ENCODE peak calls at places on chromosome 1, in five cellular contexts. One of them, this sample, is unnamed.

GRCh38 chr1:214966366-214966765 is 116.2 kb upstream of the KCNK2 start:
- DNase-seq in iris pigment epithelial cell: peak
- DNase-seq in SW480: no peak
- DNase-seq in adipocyte: peak
- DNase-seq in GM12892: no peak
- DNase-seq in this sample: peak

GRCh38 chr1:227066999-227067398 is 126.9 kb downstream of the COQ8A start:
- DNase-seq in iris pigment epithelial cell: no peak
- DNase-seq in SW480: no peak
- DNase-seq in adipocyte: no peak
- DNase-seq in GM12892: no peak
- DNase-seq in this sample: no peak

GRCh38 chr1:53091841-53092645 is 30.0 kb downstream of the PODN start:
- DNase-seq in iris pigment epithelial cell: peak
- DNase-seq in SW480: no peak
- DNase-seq in adipocyte: no peak
- DNase-seq in GM12892: no peak
- DNase-seq in this sample: peak

GRCh38 chr1:63915121-63915520 is 141.3 kb downstream of the ROR1 start:
- DNase-seq in iris pigment epithelial cell: peak
- DNase-seq in SW480: peak
- DNase-seq in adipocyte: no peak
- DNase-seq in GM12892: no peak
- DNase-seq in this sample: no peak

GRCh38 chr1:112761714-112762480 is 46.8 kb upstream of the PPM1J start:
- DNase-seq in iris pigment epithelial cell: no peak
- DNase-seq in SW480: no peak
- DNase-seq in adipocyte: no peak
- DNase-seq in GM12892: no peak
- DNase-seq in this sample: no peak

GRCh38 chr1:160942926-160943325 is 11.7 kb downstream of the ITLN2 start:
- DNase-seq in iris pigment epithelial cell: no peak
- DNase-seq in SW480: no peak
- DNase-seq in adipocyte: peak
- DNase-seq in GM12892: no peak
- DNase-seq in this sample: no peak

GRCh38 chr1:204121840-204122555 is 29.8 kb downstream of the ETNK2 start:
- DNase-seq in iris pigment epithelial cell: no peak
- DNase-seq in SW480: no peak
- DNase-seq in adipocyte: no peak
- DNase-seq in GM12892: no peak
- DNase-seq in this sample: no peak

GRCh38 chr1:67659229-67659628 is 25.8 kb upstream of the GADD45A start:
- DNase-seq in iris pigment epithelial cell: no peak
- DNase-seq in SW480: no peak
- DNase-seq in adipocyte: no peak
- DNase-seq in GM12892: no peak
- DNase-seq in this sample: no peak

GRCh38 chr1:157700305-157700704 is 264 bp downstream of the FCRL3 start:
- DNase-seq in iris pigment epithelial cell: no peak
- DNase-seq in SW480: no peak
- DNase-seq in adipocyte: no peak
- DNase-seq in GM12892: no peak
- DNase-seq in this sample: no peak